ENCODE peak calls at places on chromosomes 2 and 18, in five cellular contexts. F is tibial artery, P is HFFc6, C is AG04450, Y is GM12865. A is an unnamed sample.

GRCh38 chr2:237558918-237559645 is 7.3 kb upstream of the PRLH start:
- DNase-seq in F (no peak), P (peak; percentile 65), C (peak; percentile 32), Y (no peak), A (no peak)

GRCh38 chr2:174117951-174118930 is 130.1 kb downstream of the OLA1 start:
- DNase-seq in F (no peak), P (peak; percentile 93), C (peak; percentile 43), Y (peak; percentile 7), A (no peak)

GRCh38 chr2:233413529-233414272 is 59.4 kb downstream of the DGKD start:
- DNase-seq in F (peak; percentile 90), P (peak; percentile 47), C (no peak), Y (no peak), A (peak; percentile 22)

GRCh38 chr18:32383040-32383819 is 87.5 kb downstream of the GAREM1 start:
- DNase-seq in F (no peak), P (peak; percentile 19), C (peak; percentile 83), Y (no peak), A (no peak)

GRCh38 chr2:74205586-74205985 is 7.2 kb downstream of the MTHFD2 start:
- DNase-seq in F (no peak), P (no peak), C (no peak), Y (peak; percentile 61), A (no peak)

GRCh38 chr2:3626118-3626816 is 31.4 kb downstream of the COLEC11 start:
- DNase-seq in F (peak; percentile 24), P (no peak), C (peak; percentile 59), Y (no peak), A (no peak)

GRCh38 chr2:176188218-176188968 is at the start of gene HOXD1:
- DNase-seq in F (no peak), P (no peak), C (no peak), Y (no peak), A (peak; percentile 64)

GRCh38 chr2:120595739-120596138 is 139.9 kb upstream of the GLI2 start:
- DNase-seq in F (no peak), P (no peak), C (no peak), Y (no peak), A (no peak)

GRCh38 chr2:43303889-43304288 is 77.5 kb upstream of the ZFP36L2 start:
- DNase-seq in F (no peak), P (no peak), C (no peak), Y (no peak), A (no peak)

GRCh38 chr2:9594361-9595063 is 36.3 kb downstream of the YWHAQ start:
- DNase-seq in F (no peak), P (peak; percentile 82), C (peak; percentile 50), Y (peak; percentile 21), A (peak; percentile 21)

GRCh38 chr2:109341363-109341762 is 212.4 kb downstream of the SH3RF3 start:
- DNase-seq in F (no peak), P (no peak), C (no peak), Y (no peak), A (no peak)

GRCh38 chr18:49944681-49945080 is 131.3 kb upstream of the ACAA2 start:
- DNase-seq in F (no peak), P (no peak), C (no peak), Y (peak; percentile 34), A (no peak)

GRCh38 chr2:39469807-39470206 is 32.7 kb upstream of the MAP4K3 start:
- DNase-seq in F (no peak), P (peak; percentile 31), C (peak; percentile 38), Y (peak; percentile 71), A (no peak)

GRCh38 chr2:147937744-147938349 is 82.7 kb downstream of the ORC4 start:
- DNase-seq in F (no peak), P (peak; percentile 10), C (no peak), Y (peak; percentile 21), A (peak; percentile 49)

GRCh38 chr2:199440118-199440517 is 17.6 kb downstream of the SATB2 start:
- DNase-seq in F (no peak), P (no peak), C (no peak), Y (no peak), A (no peak)

GRCh38 chr2:118013221-118013723 is 598 bp downstream of the CCDC93 start:
- DNase-seq in F (peak; percentile 68), P (no peak), C (no peak), Y (peak; percentile 32), A (no peak)

GRCh38 chr18:44789704-44790103 is 109.0 kb downstream of the SETBP1 start:
- DNase-seq in F (no peak), P (no peak), C (no peak), Y (no peak), A (no peak)